ENCODE peak calls at places on chromosome 11, in seven cellular contexts. X, V, I, E, K, W and Q are unnamed samples.

GRCh38 chr11:108886608-108887007 is 221.7 kb downstream of the DDX10 start:
- DNase-seq in X (peak; percentile 85), V (no peak), I (peak; percentile 22), E (no peak), K (no peak), W (no peak), Q (no peak)

GRCh38 chr11:35146711-35147110 is 7.7 kb downstream of the CD44 start:
- DNase-seq in X (no peak), V (no peak), I (no peak), E (no peak), K (no peak), W (no peak), Q (no peak)

GRCh38 chr11:19838994-19839768 is 126.5 kb downstream of the NAV2 start:
- DNase-seq in X (no peak), V (no peak), I (no peak), E (no peak), K (no peak), W (no peak), Q (no peak)

GRCh38 chr11:70595452-70595851 is 197.1 kb downstream of the CTTN start:
- DNase-seq in X (no peak), V (no peak), I (peak; percentile 37), E (no peak), K (no peak), W (no peak), Q (peak; percentile 88)

GRCh38 chr11:130161441-130161840 is 1.9 kb downstream of the ST14 start:
- DNase-seq in X (no peak), V (no peak), I (no peak), E (no peak), K (no peak), W (no peak), Q (no peak)

GRCh38 chr11:81255905-81256304 is 1477.8 kb downstream of the FAM181B start:
- DNase-seq in X (no peak), V (no peak), I (no peak), E (no peak), K (no peak), W (no peak), Q (no peak)

GRCh38 chr11:126156814-126157213 is 54.6 kb downstream of the RPUSD4 start:
- DNase-seq in X (no peak), V (no peak), I (no peak), E (no peak), K (no peak), W (no peak), Q (no peak)

GRCh38 chr11:18495268-18495667 is 31.5 kb downstream of the TSG101 start:
- DNase-seq in X (no peak), V (no peak), I (no peak), E (no peak), K (no peak), W (peak; percentile 45), Q (no peak)

GRCh38 chr11:74417860-74418508 is 19.8 kb upstream of the PGM2L1 start:
- DNase-seq in X (peak; percentile 32), V (no peak), I (peak; percentile 59), E (no peak), K (no peak), W (no peak), Q (peak; percentile 19)

GRCh38 chr11:46570790-46571398 is 22.9 kb downstream of the AMBRA1 start:
- DNase-seq in X (no peak), V (no peak), I (no peak), E (no peak), K (no peak), W (no peak), Q (no peak)

GRCh38 chr11:1935156-1936071 is 11.7 kb upstream of the MRPL23 start:
- DNase-seq in X (no peak), V (peak; percentile 7), I (no peak), E (no peak), K (no peak), W (no peak), Q (no peak)

GRCh38 chr11:2169626-2170570 is 1.7 kb downstream of the TH start:
- DNase-seq in X (no peak), V (no peak), I (no peak), E (no peak), K (no peak), W (no peak), Q (no peak)

GRCh38 chr11:65290448-65291165 is 24.1 kb upstream of the CDC42EP2 start:
- DNase-seq in X (peak; percentile 100), V (no peak), I (peak; percentile 97), E (peak; percentile 68), K (no peak), W (peak; percentile 79), Q (peak; percentile 44)

GRCh38 chr11:130118636-130119387 is 40.8 kb upstream of the ST14 start:
- DNase-seq in X (no peak), V (no peak), I (no peak), E (no peak), K (peak; percentile 13), W (no peak), Q (no peak)

GRCh38 chr11:12281571-12282478 is 95.5 kb upstream of the PARVA start:
- DNase-seq in X (peak; percentile 75), V (peak; percentile 63), I (peak; percentile 86), E (no peak), K (peak; percentile 72), W (peak; percentile 85), Q (peak; percentile 79)

GRCh38 chr11:93542753-93543246 is 391 bp downstream of the SMCO4 start:
- DNase-seq in X (no peak), V (no peak), I (no peak), E (no peak), K (no peak), W (no peak), Q (peak; percentile 18)

GRCh38 chr11:105167244-105167643 is 27.7 kb upstream of the CARD18 start:
- DNase-seq in X (no peak), V (no peak), I (no peak), E (no peak), K (no peak), W (no peak), Q (no peak)

GRCh38 chr11:57303280-57303989 is 21.3 kb downstream of the TNKS1BP1 start:
- DNase-seq in X (no peak), V (no peak), I (no peak), E (no peak), K (no peak), W (no peak), Q (no peak)

GRCh38 chr11:64186205-64187165 is 514 bp downstream of the STIP1 start:
- DNase-seq in X (peak; percentile 24), V (no peak), I (peak; percentile 28), E (no peak), K (peak; percentile 35), W (peak; percentile 36), Q (no peak)

GRCh38 chr11:95330332-95330731 is 99.3 kb upstream of the SESN3 start:
- DNase-seq in X (no peak), V (no peak), I (no peak), E (no peak), K (no peak), W (no peak), Q (no peak)

GRCh38 chr11:101618691-101619090 is 34.9 kb upstream of the TRPC6 start:
- DNase-seq in X (peak; percentile 25), V (no peak), I (peak; percentile 28), E (no peak), K (no peak), W (no peak), Q (peak; percentile 2)

GRCh38 chr11:78656984-78657383 is 82.3 kb upstream of the NARS2 start:
- DNase-seq in X (no peak), V (no peak), I (no peak), E (no peak), K (no peak), W (no peak), Q (no peak)

GRCh38 chr11:64999478-64999877 is 2.7 kb upstream of the BATF2 start:
- DNase-seq in X (no peak), V (no peak), I (no peak), E (no peak), K (no peak), W (no peak), Q (no peak)

GRCh38 chr11:65217441-65218423 is 36.0 kb downstream of the CAPN1 start:
- DNase-seq in X (no peak), V (no peak), I (no peak), E (no peak), K (no peak), W (no peak), Q (no peak)

GRCh38 chr11:103923473-103923931 is 112.9 kb upstream of the DDI1 start:
- DNase-seq in X (no peak), V (no peak), I (no peak), E (no peak), K (no peak), W (no peak), Q (no peak)

GRCh38 chr11:8814209-8814922 is 96.6 kb upstream of the AKIP1 start:
- DNase-seq in X (peak; percentile 36), V (no peak), I (no peak), E (no peak), K (no peak), W (peak; percentile 85), Q (peak; percentile 33)

GRCh38 chr11:95443386-95443785 is 212.4 kb upstream of the SESN3 start:
- DNase-seq in X (no peak), V (no peak), I (no peak), E (no peak), K (no peak), W (no peak), Q (no peak)

GRCh38 chr11:86101941-86102407 is 33.1 kb upstream of the PICALM start:
- DNase-seq in X (peak; percentile 18), V (no peak), I (no peak), E (no peak), K (no peak), W (no peak), Q (no peak)

GRCh38 chr11:126257764-126258163 is 10.9 kb downstream of the SRPRA start:
- DNase-seq in X (peak; percentile 73), V (no peak), I (peak; percentile 15), E (no peak), K (no peak), W (no peak), Q (no peak)

GRCh38 chr11:60844870-60845221 is 2.9 kb downstream of the CCDC86 start:
- DNase-seq in X (peak; percentile 34), V (no peak), I (no peak), E (no peak), K (no peak), W (no peak), Q (no peak)

GRCh38 chr11:48002565-48002964 is 22.2 kb downstream of the PTPRJ start:
- DNase-seq in X (no peak), V (no peak), I (no peak), E (no peak), K (no peak), W (no peak), Q (no peak)

GRCh38 chr11:7670631-7671030 is 2.7 kb downstream of the CYB5R2 start:
- DNase-seq in X (no peak), V (no peak), I (no peak), E (no peak), K (no peak), W (no peak), Q (no peak)

GRCh38 chr11:45580399-45580798 is 85.0 kb downstream of the CHST1 start:
- DNase-seq in X (peak; percentile 58), V (no peak), I (peak; percentile 60), E (no peak), K (no peak), W (peak; percentile 8), Q (peak; percentile 55)

GRCh38 chr11:57638811-57639320 is 10.8 kb downstream of the YPEL4 start:
- DNase-seq in X (no peak), V (no peak), I (peak; percentile 32), E (no peak), K (no peak), W (no peak), Q (no peak)

GRCh38 chr11:73210916-73211667 is 7.0 kb upstream of the P2RY2 start:
- DNase-seq in X (peak; percentile 32), V (no peak), I (no peak), E (no peak), K (no peak), W (no peak), Q (no peak)